ENCODE peak calls at places on chromosomes 4 and X, in four cellular contexts. K is SK-N-SH, C is HFF-Myc, O is dorsolateral prefrontal cortex. J is an unnamed sample.

GRCh38 chr4:106079616-106080015 is 184.3 kb downstream of the NPNT start:
- DNase-seq in K (no peak), C (no peak), O (no peak), J (no peak)

GRCh38 chr4:137819964-137820383 is 287.7 kb upstream of the PCDH18 start:
- DNase-seq in K (peak; percentile 9), C (peak; percentile 24), O (no peak), J (peak; percentile 42)

GRCh38 chr4:6378493-6379445 is 93.6 kb downstream of the PPP2R2C start:
- DNase-seq in K (no peak), C (no peak), O (no peak), J (no peak)

GRCh38 chr4:108120789-108121188 is 47.9 kb downstream of the LEF1 start:
- DNase-seq in K (no peak), C (no peak), O (no peak), J (no peak)

GRCh38 chr4:100742045-100742444 is 224.2 kb upstream of the EMCN start:
- DNase-seq in K (peak; percentile 5), C (no peak), O (no peak), J (no peak)

GRCh38 chr4:163804001-163804400 is 309.5 kb downstream of the TMA16 start:
- DNase-seq in K (no peak), C (no peak), O (no peak), J (no peak)

GRCh38 chrX:22165732-22166457 is 106.8 kb upstream of the CBLL2 start:
- DNase-seq in K (no peak), C (no peak), O (no peak), J (no peak)

GRCh38 chr4:120218981-120219380 is 152.3 kb upstream of the MAD2L1 start:
- DNase-seq in K (no peak), C (no peak), O (no peak), J (no peak)

GRCh38 chrX:1224954-1225353 is 12.5 kb upstream of the CRLF2 start:
- DNase-seq in K (no peak), C (no peak), O (no peak), J (no peak)

GRCh38 chrX:50747471-50747900 is 66.5 kb downstream of the SHROOM4 start:
- DNase-seq in K (peak; percentile 10), C (no peak), O (no peak), J (no peak)

GRCh38 chrX:34631826-34632225 is 25.3 kb downstream of the TMEM47 start:
- DNase-seq in K (no peak), C (no peak), O (no peak), J (no peak)

GRCh38 chr4:83860200-83860599 is 324.3 kb downstream of the GPAT3 start:
- DNase-seq in K (no peak), C (no peak), O (no peak), J (no peak)

GRCh38 chr4:38088321-38088720 is 128.1 kb downstream of the PTTG2 start:
- DNase-seq in K (no peak), C (no peak), O (no peak), J (no peak)

GRCh38 chrX:93585661-93586060 is 87.7 kb downstream of the NAP1L3 start:
- DNase-seq in K (no peak), C (no peak), O (no peak), J (no peak)

GRCh38 chr4:110454456-110454855 is 21.5 kb upstream of the ENPEP start:
- DNase-seq in K (no peak), C (peak; percentile 19), O (no peak), J (no peak)

GRCh38 chrX:8629871-8630270 is 102.1 kb downstream of the ANOS1 start:
- DNase-seq in K (no peak), C (no peak), O (no peak), J (no peak)

GRCh38 chr4:16118090-16118489 is 34.3 kb upstream of the PROM1 start:
- DNase-seq in K (no peak), C (no peak), O (no peak), J (no peak)

GRCh38 chr4:1051472-1051871 is 40.0 kb downstream of the FGFRL1 start:
- DNase-seq in K (no peak), C (no peak), O (no peak), J (no peak)

GRCh38 chr4:186924723-186925122 is 201.1 kb upstream of the FAT1 start:
- DNase-seq in K (no peak), C (no peak), O (no peak), J (no peak)

GRCh38 chrX:147342197-147342596 is 527.7 kb upstream of the CXorf51A start:
- DNase-seq in K (no peak), C (no peak), O (no peak), J (no peak)

GRCh38 chr4:123790681-123791080 is 394.1 kb downstream of the SPRY1 start:
- DNase-seq in K (no peak), C (no peak), O (no peak), J (no peak)

GRCh38 chr4:154743683-154744340 is at the start of gene LRAT:
- DNase-seq in K (peak; percentile 68), C (no peak), O (peak; percentile 29), J (no peak)

J was measured in SK-N-DZ.